ENCODE peak calls at places on chromosomes 4 and X, in five cellular contexts. One of them, this sample, is unnamed.
A peak's percentile ranks its signal among the peaks of the same experiment; 100 is the strongest.

GRCh38 chrX:101759000-101759399 is 99.3 kb upstream of the ARMCX2 start:
- DNase-seq in neural progenitor cell: peak; percentile 75
- DNase-seq in endothelial cell of umbilical vein: peak; percentile 69
- DNase-seq in colonic mucosa: peak; percentile 25
- DNase-seq in fibroblast of lung: peak; percentile 49
- DNase-seq in this sample: peak; percentile 66

GRCh38 chr4:165828928-165829327 is 44.1 kb upstream of the TLL1 start:
- DNase-seq in neural progenitor cell: no peak
- DNase-seq in endothelial cell of umbilical vein: no peak
- DNase-seq in fibroblast of lung: peak; percentile 5
- DNase-seq in colonic mucosa: no peak
- DNase-seq in this sample: no peak

GRCh38 chr4:1198070-1198844 is 25.9 kb upstream of the SPON2 start:
- DNase-seq in endothelial cell of umbilical vein: no peak
- DNase-seq in fibroblast of lung: peak; percentile 62
- DNase-seq in neural progenitor cell: no peak
- DNase-seq in colonic mucosa: peak; percentile 22
- DNase-seq in this sample: no peak

GRCh38 chrX:4240541-4241194 is 527.2 kb upstream of the PRKX start:
- DNase-seq in colonic mucosa: no peak
- DNase-seq in endothelial cell of umbilical vein: no peak
- DNase-seq in neural progenitor cell: no peak
- DNase-seq in fibroblast of lung: no peak
- DNase-seq in this sample: no peak

GRCh38 chr4:13833171-13833804 is 205.8 kb upstream of the BOD1L1 start:
- DNase-seq in colonic mucosa: no peak
- DNase-seq in fibroblast of lung: no peak
- DNase-seq in endothelial cell of umbilical vein: no peak
- DNase-seq in neural progenitor cell: no peak
- DNase-seq in this sample: no peak

GRCh38 chrX:53681661-53682060 is 4.9 kb downstream of the HUWE1 start:
- DNase-seq in neural progenitor cell: no peak
- DNase-seq in fibroblast of lung: peak; percentile 64
- DNase-seq in colonic mucosa: no peak
- DNase-seq in endothelial cell of umbilical vein: no peak
- DNase-seq in this sample: peak; percentile 21

GRCh38 chr4:182142146-182143085 is 100.8 kb upstream of the TENM3 start:
- DNase-seq in colonic mucosa: no peak
- DNase-seq in neural progenitor cell: peak; percentile 73
- DNase-seq in endothelial cell of umbilical vein: no peak
- DNase-seq in fibroblast of lung: peak; percentile 81
- DNase-seq in this sample: peak; percentile 40

GRCh38 chr4:76106442-76106841 is 31.9 kb downstream of the ART3 start:
- DNase-seq in colonic mucosa: no peak
- DNase-seq in fibroblast of lung: no peak
- DNase-seq in neural progenitor cell: no peak
- DNase-seq in endothelial cell of umbilical vein: no peak
- DNase-seq in this sample: no peak

GRCh38 chr4:1179089-1179441 is 6.7 kb upstream of the SPON2 start:
- DNase-seq in neural progenitor cell: no peak
- DNase-seq in fibroblast of lung: no peak
- DNase-seq in endothelial cell of umbilical vein: no peak
- DNase-seq in colonic mucosa: no peak
- DNase-seq in this sample: no peak

GRCh38 chr4:181502611-181503010 is 740.6 kb upstream of the TENM3 start:
- DNase-seq in neural progenitor cell: no peak
- DNase-seq in colonic mucosa: no peak
- DNase-seq in endothelial cell of umbilical vein: no peak
- DNase-seq in fibroblast of lung: no peak
- DNase-seq in this sample: no peak

GRCh38 chr4:17055788-17056187 is 157.3 kb upstream of the LDB2 start:
- DNase-seq in endothelial cell of umbilical vein: peak; percentile 14
- DNase-seq in neural progenitor cell: no peak
- DNase-seq in colonic mucosa: no peak
- DNase-seq in fibroblast of lung: peak; percentile 90
- DNase-seq in this sample: peak; percentile 70

GRCh38 chr4:127470290-127470809 is 162.4 kb upstream of the INTU start:
- DNase-seq in fibroblast of lung: no peak
- DNase-seq in endothelial cell of umbilical vein: no peak
- DNase-seq in neural progenitor cell: no peak
- DNase-seq in colonic mucosa: no peak
- DNase-seq in this sample: no peak

GRCh38 chr4:92477309-92477708 is 173.5 kb downstream of the GRID2 start:
- DNase-seq in neural progenitor cell: no peak
- DNase-seq in endothelial cell of umbilical vein: no peak
- DNase-seq in colonic mucosa: no peak
- DNase-seq in fibroblast of lung: no peak
- DNase-seq in this sample: no peak

GRCh38 chrX:38409289-38409688 is 56.9 kb downstream of the OTC start:
- DNase-seq in endothelial cell of umbilical vein: no peak
- DNase-seq in fibroblast of lung: no peak
- DNase-seq in neural progenitor cell: no peak
- DNase-seq in colonic mucosa: no peak
- DNase-seq in this sample: no peak

GRCh38 chr4:1985287-1985686 is 23.5 kb downstream of the NELFA start:
- DNase-seq in endothelial cell of umbilical vein: no peak
- DNase-seq in fibroblast of lung: no peak
- DNase-seq in colonic mucosa: no peak
- DNase-seq in neural progenitor cell: no peak
- DNase-seq in this sample: no peak

GRCh38 chrX:3286196-3286920 is 60.1 kb downstream of the MXRA5 start:
- DNase-seq in neural progenitor cell: no peak
- DNase-seq in endothelial cell of umbilical vein: peak; percentile 28
- DNase-seq in fibroblast of lung: peak; percentile 90
- DNase-seq in colonic mucosa: no peak
- DNase-seq in this sample: peak; percentile 82

GRCh38 chr4:186881521-186882220 is 158.0 kb upstream of the FAT1 start:
- DNase-seq in endothelial cell of umbilical vein: no peak
- DNase-seq in colonic mucosa: no peak
- DNase-seq in neural progenitor cell: no peak
- DNase-seq in fibroblast of lung: peak; percentile 93
- DNase-seq in this sample: peak; percentile 42

GRCh38 chr4:91064157-91064853 is 937.1 kb downstream of the CCSER1 start:
- DNase-seq in colonic mucosa: no peak
- DNase-seq in neural progenitor cell: peak; percentile 80
- DNase-seq in fibroblast of lung: peak; percentile 25
- DNase-seq in endothelial cell of umbilical vein: peak; percentile 61
- DNase-seq in this sample: no peak

GRCh38 chr4:86014599-86014998 is 345.3 kb downstream of the MAPK10 start:
- DNase-seq in neural progenitor cell: no peak
- DNase-seq in fibroblast of lung: no peak
- DNase-seq in colonic mucosa: no peak
- DNase-seq in endothelial cell of umbilical vein: no peak
- DNase-seq in this sample: no peak

GRCh38 chr4:73142995-73143547 is 73.6 kb upstream of the COX18 start:
- DNase-seq in endothelial cell of umbilical vein: peak; percentile 8
- DNase-seq in neural progenitor cell: no peak
- DNase-seq in fibroblast of lung: no peak
- DNase-seq in colonic mucosa: no peak
- DNase-seq in this sample: peak; percentile 31

GRCh38 chr4:188934320-188934975 is 795.2 kb downstream of the TRIML1 start:
- DNase-seq in neural progenitor cell: no peak
- DNase-seq in fibroblast of lung: peak; percentile 78
- DNase-seq in endothelial cell of umbilical vein: no peak
- DNase-seq in colonic mucosa: no peak
- DNase-seq in this sample: peak; percentile 50

GRCh38 chrX:14029039-14029424 is 660 bp downstream of the GEMIN8 start:
- DNase-seq in endothelial cell of umbilical vein: no peak
- DNase-seq in fibroblast of lung: no peak
- DNase-seq in neural progenitor cell: peak; percentile 24
- DNase-seq in colonic mucosa: no peak
- DNase-seq in this sample: peak; percentile 22

GRCh38 chr4:38716271-38716670 is 52.3 kb downstream of the KLF3 start:
- DNase-seq in neural progenitor cell: no peak
- DNase-seq in colonic mucosa: no peak
- DNase-seq in fibroblast of lung: no peak
- DNase-seq in endothelial cell of umbilical vein: no peak
- DNase-seq in this sample: no peak

GRCh38 chr4:75745192-75745591 is 20.8 kb downstream of the USO1 start:
- DNase-seq in neural progenitor cell: no peak
- DNase-seq in colonic mucosa: no peak
- DNase-seq in endothelial cell of umbilical vein: peak; percentile 74
- DNase-seq in fibroblast of lung: peak; percentile 59
- DNase-seq in this sample: peak; percentile 68

GRCh38 chr4:101315041-101315440 is 32.3 kb downstream of the PPP3CA start:
- DNase-seq in endothelial cell of umbilical vein: no peak
- DNase-seq in neural progenitor cell: no peak
- DNase-seq in colonic mucosa: no peak
- DNase-seq in fibroblast of lung: no peak
- DNase-seq in this sample: no peak
- H3K4me1 ChIP-seq in endothelial cell of umbilical vein: no peaks in the 10 kb centered on the region
- H3K4me1 ChIP-seq in neural progenitor cell: no peaks in the 10 kb centered on the region
- H3K4me1 ChIP-seq in colonic mucosa: no peaks in the 10 kb centered on the region
- H3K4me1 ChIP-seq in fibroblast of lung: no peaks in the 10 kb centered on the region
- H3K4me1 ChIP-seq in this sample: no peaks in the 10 kb centered on the region

GRCh38 chrX:10078266-10078665 is 78.5 kb upstream of the CLCN4 start:
- DNase-seq in fibroblast of lung: no peak
- DNase-seq in endothelial cell of umbilical vein: no peak
- DNase-seq in neural progenitor cell: no peak
- DNase-seq in colonic mucosa: no peak
- DNase-seq in this sample: no peak
- H3K9ac ChIP-seq in fibroblast of lung: no peak overlapping the region
- H3K9ac ChIP-seq in endothelial cell of umbilical vein: no peak overlapping the region
- H3K9ac ChIP-seq in neural progenitor cell: no peak overlapping the region
- H3K9ac ChIP-seq in colonic mucosa: no peak overlapping the region
- H3K9ac ChIP-seq in this sample: no peak overlapping the region

DNA sequence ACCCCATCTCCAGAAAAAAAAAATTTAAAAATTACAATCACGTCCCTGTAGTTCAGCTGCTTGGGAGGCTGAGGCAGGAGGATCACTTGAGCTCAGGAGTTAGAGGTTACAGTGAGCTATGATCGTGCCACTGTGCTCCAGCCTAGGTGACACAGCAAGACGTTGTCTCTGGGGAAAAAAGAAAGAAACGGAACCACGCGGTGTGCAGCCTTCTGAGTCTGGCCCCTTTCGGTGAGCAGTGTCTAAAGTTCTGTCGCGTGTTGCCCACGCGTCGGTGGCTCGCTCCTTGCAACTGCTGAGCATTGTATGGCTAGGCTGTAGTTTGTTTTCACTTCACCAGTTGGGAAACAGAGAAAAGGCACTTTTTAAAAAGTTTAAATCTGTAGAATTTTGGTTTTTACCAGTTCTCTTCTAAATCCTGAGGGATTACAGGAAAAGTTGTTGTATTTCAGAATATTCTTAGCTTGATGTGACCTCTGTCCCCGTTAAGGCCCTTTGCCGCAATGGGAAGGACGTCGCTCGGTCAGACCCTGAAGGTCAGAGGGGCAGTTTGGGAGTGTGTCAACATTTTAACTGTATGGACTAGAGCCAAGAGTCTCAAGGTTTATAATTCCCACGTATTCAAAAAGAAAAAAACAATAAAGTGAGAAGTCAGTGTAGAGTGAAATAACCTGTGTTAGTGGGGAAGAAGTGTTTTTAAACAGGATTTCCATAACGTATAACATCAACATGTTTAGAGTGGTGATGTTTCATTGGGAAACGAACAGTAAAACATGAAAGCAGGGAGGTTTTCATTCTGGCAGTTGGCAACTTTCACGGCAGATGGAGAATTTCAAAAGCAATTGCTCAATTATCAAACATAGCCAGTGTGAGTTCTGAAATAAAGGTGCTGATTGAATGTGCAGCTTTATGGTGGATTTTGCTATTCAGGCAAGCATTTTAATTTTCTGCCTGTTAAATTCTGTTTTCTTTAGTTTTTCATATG is 45.8 kb upstream of the MSANTD1 start:
- DNase-seq in fibroblast of lung: no peak
- DNase-seq in neural progenitor cell: no peak
- DNase-seq in endothelial cell of umbilical vein: no peak
- DNase-seq in colonic mucosa: no peak
- DNase-seq in this sample: peak; percentile 25
- H3K4me1 ChIP-seq in fibroblast of lung: peaks cover 7% of the 10 kb centered on the region
- H3K4me1 ChIP-seq in neural progenitor cell: peaks cover 13% of the 10 kb centered on the region
- H3K4me1 ChIP-seq in endothelial cell of umbilical vein: peaks cover 2% of the 10 kb centered on the region
- H3K4me1 ChIP-seq in colonic mucosa: peaks cover 4% of the 10 kb centered on the region
- H3K4me1 ChIP-seq in this sample: peaks cover 61% of the 10 kb centered on the region

GRCh38 chr4:87803421-87803820 is 4.1 kb downstream of the IBSP start:
- DNase-seq in fibroblast of lung: no peak
- DNase-seq in colonic mucosa: no peak
- DNase-seq in endothelial cell of umbilical vein: no peak
- DNase-seq in neural progenitor cell: no peak
- DNase-seq in this sample: no peak

GRCh38 chr4:87805971-87806370 is 6.6 kb downstream of the IBSP start:
- DNase-seq in endothelial cell of umbilical vein: no peak
- DNase-seq in neural progenitor cell: no peak
- DNase-seq in colonic mucosa: no peak
- DNase-seq in fibroblast of lung: peak; percentile 43
- DNase-seq in this sample: peak; percentile 27

GRCh38 chr4:87804871-87805270 is 5.5 kb downstream of the IBSP start:
- DNase-seq in colonic mucosa: no peak
- DNase-seq in fibroblast of lung: no peak
- DNase-seq in neural progenitor cell: no peak
- DNase-seq in endothelial cell of umbilical vein: no peak
- DNase-seq in this sample: no peak

GRCh38 chr4:87807402-87807801 is 8.0 kb downstream of the IBSP start:
- DNase-seq in endothelial cell of umbilical vein: no peak
- DNase-seq in colonic mucosa: no peak
- DNase-seq in neural progenitor cell: no peak
- DNase-seq in fibroblast of lung: peak; percentile 24
- DNase-seq in this sample: peak; percentile 48

DNA sequence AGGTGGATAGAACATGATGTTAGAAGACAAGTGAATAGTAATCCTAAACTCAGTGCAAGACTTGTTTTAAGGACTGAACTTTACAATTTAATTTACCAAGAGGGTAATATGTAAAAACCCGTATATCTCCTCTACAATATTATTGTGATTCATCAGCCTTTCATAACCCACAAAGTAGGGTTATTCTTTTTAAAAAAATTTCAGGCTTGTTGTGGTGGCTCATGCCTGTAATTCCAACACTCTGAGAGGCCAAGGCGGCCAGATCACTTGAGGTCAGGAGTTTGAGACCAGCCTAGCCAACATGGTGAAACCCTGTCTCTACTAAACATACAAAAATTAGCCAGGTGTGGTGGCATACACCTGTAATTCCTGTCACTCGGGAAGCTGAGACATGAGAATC is 7.2 kb downstream of the IBSP start:
- DNase-seq in endothelial cell of umbilical vein: no peak
- DNase-seq in neural progenitor cell: no peak
- DNase-seq in fibroblast of lung: peak; percentile 74
- DNase-seq in colonic mucosa: no peak
- DNase-seq in this sample: peak; percentile 30
- H3K9ac ChIP-seq in endothelial cell of umbilical vein: no peak overlapping the region
- H3K9ac ChIP-seq in neural progenitor cell: no peak overlapping the region
- H3K9ac ChIP-seq in fibroblast of lung: no peak overlapping the region
- H3K9ac ChIP-seq in colonic mucosa: no peak overlapping the region
- H3K9ac ChIP-seq in this sample: peak overlapping the region; percentile 23

DNA sequence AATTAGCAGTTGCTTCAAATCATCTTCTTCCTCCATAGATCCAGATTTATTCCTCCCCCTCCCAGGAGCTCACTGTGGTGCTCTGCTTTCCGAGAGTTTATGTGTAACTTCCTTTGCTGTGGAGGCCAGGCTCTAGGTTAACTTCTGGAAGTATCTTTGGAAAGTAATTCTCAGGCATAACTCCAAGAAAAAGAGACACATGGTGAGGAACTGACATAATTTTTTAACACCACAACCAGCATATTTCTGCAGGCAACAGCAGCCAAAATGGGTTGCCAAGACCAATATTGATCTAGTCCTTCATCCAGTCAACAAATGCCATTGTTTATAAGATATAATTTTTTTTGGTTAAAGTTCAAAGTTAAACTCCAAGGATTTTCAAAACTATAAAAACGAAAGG is 114.5 kb upstream of the RBPJ start:
- DNase-seq in endothelial cell of umbilical vein: peak; percentile 48
- DNase-seq in neural progenitor cell: no peak
- DNase-seq in colonic mucosa: no peak
- DNase-seq in fibroblast of lung: peak; percentile 94
- DNase-seq in this sample: peak; percentile 66
- H3K4me1 ChIP-seq in endothelial cell of umbilical vein: no peaks in the 10 kb centered on the region
- H3K4me1 ChIP-seq in neural progenitor cell: no peaks in the 10 kb centered on the region
- H3K4me1 ChIP-seq in colonic mucosa: no peaks in the 10 kb centered on the region
- H3K4me1 ChIP-seq in fibroblast of lung: peaks cover 10% of the 10 kb centered on the region
- H3K4me1 ChIP-seq in this sample: peaks cover 38% of the 10 kb centered on the region